ENCODE peak calls at places on chromosomes 4 and X, in five cellular contexts. One of them, this sample, is unnamed.

GRCh38 chr4:2817701-2818350 is 24.9 kb downstream of the SH3BP2 start:
- DNase-seq in tibial artery: no peak
- DNase-seq in endothelial cell of umbilical vein: peak
- DNase-seq in SJCRH30: no peak
- DNase-seq in substantia nigra: no peak
- DNase-seq in this sample: no peak

GRCh38 chr4:56372774-56373173 is 14.5 kb downstream of the AASDH start:
- DNase-seq in substantia nigra: no peak
- DNase-seq in SJCRH30: no peak
- DNase-seq in endothelial cell of umbilical vein: no peak
- DNase-seq in tibial artery: no peak
- DNase-seq in this sample: peak

GRCh38 chr4:169243808-169244207 is 26.9 kb downstream of the SH3RF1 start:
- DNase-seq in substantia nigra: no peak
- DNase-seq in endothelial cell of umbilical vein: peak
- DNase-seq in tibial artery: no peak
- DNase-seq in SJCRH30: no peak
- DNase-seq in this sample: peak

GRCh38 chrX:44775726-44776125 is 68.1 kb upstream of the DUSP21 start:
- DNase-seq in endothelial cell of umbilical vein: no peak
- DNase-seq in SJCRH30: no peak
- DNase-seq in tibial artery: no peak
- DNase-seq in substantia nigra: no peak
- DNase-seq in this sample: no peak

GRCh38 chrX:88886908-88887307 is 139.9 kb downstream of the CPXCR1 start:
- DNase-seq in endothelial cell of umbilical vein: no peak
- DNase-seq in tibial artery: no peak
- DNase-seq in SJCRH30: no peak
- DNase-seq in substantia nigra: no peak
- DNase-seq in this sample: no peak

GRCh38 chr4:182240161-182241130 is 2.8 kb upstream of the TENM3 start:
- DNase-seq in endothelial cell of umbilical vein: no peak
- DNase-seq in tibial artery: no peak
- DNase-seq in SJCRH30: peak
- DNase-seq in substantia nigra: no peak
- DNase-seq in this sample: peak

GRCh38 chrX:10254746-10255145 is 98.0 kb downstream of the CLCN4 start:
- DNase-seq in tibial artery: no peak
- DNase-seq in SJCRH30: no peak
- DNase-seq in endothelial cell of umbilical vein: peak
- DNase-seq in substantia nigra: no peak
- DNase-seq in this sample: no peak

GRCh38 chr4:31370866-31371465 is 650.8 kb downstream of the PCDH7 start:
- DNase-seq in substantia nigra: no peak
- DNase-seq in SJCRH30: peak
- DNase-seq in endothelial cell of umbilical vein: peak
- DNase-seq in tibial artery: no peak
- DNase-seq in this sample: peak

GRCh38 chrX:136219893-136220292 is 31.3 kb downstream of the MAP7D3 start:
- DNase-seq in tibial artery: no peak
- DNase-seq in endothelial cell of umbilical vein: no peak
- DNase-seq in SJCRH30: no peak
- DNase-seq in substantia nigra: no peak
- DNase-seq in this sample: no peak

GRCh38 chrX:39528161-39528560 is 569.6 kb downstream of the BCOR start:
- DNase-seq in endothelial cell of umbilical vein: no peak
- DNase-seq in SJCRH30: no peak
- DNase-seq in tibial artery: no peak
- DNase-seq in substantia nigra: no peak
- DNase-seq in this sample: no peak

GRCh38 chr4:153804742-153805141 is 15.9 kb upstream of the SFRP2 start:
- DNase-seq in substantia nigra: no peak
- DNase-seq in SJCRH30: no peak
- DNase-seq in tibial artery: no peak
- DNase-seq in endothelial cell of umbilical vein: no peak
- DNase-seq in this sample: no peak

GRCh38 chr4:128868758-128869157 is 59.3 kb downstream of the JADE1 start:
- DNase-seq in substantia nigra: no peak
- DNase-seq in SJCRH30: no peak
- DNase-seq in endothelial cell of umbilical vein: no peak
- DNase-seq in tibial artery: no peak
- DNase-seq in this sample: no peak

GRCh38 chr4:168683595-168683994 is 186.7 kb downstream of the PALLD start:
- DNase-seq in substantia nigra: no peak
- DNase-seq in tibial artery: no peak
- DNase-seq in endothelial cell of umbilical vein: no peak
- DNase-seq in SJCRH30: no peak
- DNase-seq in this sample: no peak

GRCh38 chr4:106368678-106369077 is at the start of gene GIMD1:
- DNase-seq in endothelial cell of umbilical vein: no peak
- DNase-seq in SJCRH30: no peak
- DNase-seq in tibial artery: no peak
- DNase-seq in substantia nigra: no peak
- DNase-seq in this sample: no peak

GRCh38 chr4:168308912-168309311 is 9.6 kb downstream of the DDX60 start:
- DNase-seq in SJCRH30: no peak
- DNase-seq in tibial artery: no peak
- DNase-seq in endothelial cell of umbilical vein: no peak
- DNase-seq in substantia nigra: no peak
- DNase-seq in this sample: no peak

GRCh38 chr4:36317731-36318130 is 36.3 kb downstream of the DTHD1 start:
- DNase-seq in endothelial cell of umbilical vein: no peak
- DNase-seq in tibial artery: no peak
- DNase-seq in substantia nigra: no peak
- DNase-seq in SJCRH30: no peak
- DNase-seq in this sample: no peak

GRCh38 chr4:55468724-55469123 is 73.0 kb downstream of the TMEM165 start:
- DNase-seq in substantia nigra: no peak
- DNase-seq in SJCRH30: peak
- DNase-seq in tibial artery: no peak
- DNase-seq in endothelial cell of umbilical vein: peak
- DNase-seq in this sample: peak

GRCh38 chrX:71619193-71619592 is 882 bp upstream of the CXCR3 start:
- DNase-seq in SJCRH30: no peak
- DNase-seq in endothelial cell of umbilical vein: no peak
- DNase-seq in substantia nigra: no peak
- DNase-seq in tibial artery: no peak
- DNase-seq in this sample: no peak

GRCh38 chrX:149487292-149487691 is 17.8 kb downstream of the IDS start:
- DNase-seq in substantia nigra: no peak
- DNase-seq in SJCRH30: no peak
- DNase-seq in tibial artery: no peak
- DNase-seq in endothelial cell of umbilical vein: no peak
- DNase-seq in this sample: no peak

GRCh38 chrX:94751611-94752010 is 1077.6 kb downstream of the FAM133A start:
- DNase-seq in substantia nigra: no peak
- DNase-seq in endothelial cell of umbilical vein: no peak
- DNase-seq in tibial artery: no peak
- DNase-seq in SJCRH30: no peak
- DNase-seq in this sample: no peak

GRCh38 chr4:120948382-120948781 is 25.9 kb upstream of the PRDM5 start:
- DNase-seq in substantia nigra: no peak
- DNase-seq in tibial artery: no peak
- DNase-seq in endothelial cell of umbilical vein: no peak
- DNase-seq in SJCRH30: no peak
- DNase-seq in this sample: no peak

GRCh38 chr4:1571986-1572385 is 112.1 kb downstream of the FAM53A start:
- DNase-seq in endothelial cell of umbilical vein: no peak
- DNase-seq in substantia nigra: no peak
- DNase-seq in SJCRH30: no peak
- DNase-seq in tibial artery: no peak
- DNase-seq in this sample: no peak
- H3K27ac ChIP-seq in endothelial cell of umbilical vein: no peak
- H3K27ac ChIP-seq in substantia nigra: no peak
- H3K27ac ChIP-seq in SJCRH30: no peak
- H3K27ac ChIP-seq in tibial artery: no peak
- H3K27ac ChIP-seq in this sample: no peak

GRCh38 chrX:46770006-46770816 is 11.3 kb upstream of the SLC9A7 start:
- DNase-seq in substantia nigra: no peak
- DNase-seq in tibial artery: no peak
- DNase-seq in endothelial cell of umbilical vein: peak
- DNase-seq in SJCRH30: no peak
- DNase-seq in this sample: peak
- H3K27ac ChIP-seq in substantia nigra: no peak
- H3K27ac ChIP-seq in tibial artery: no peak
- H3K27ac ChIP-seq in endothelial cell of umbilical vein: peak
- H3K27ac ChIP-seq in SJCRH30: no peak
- H3K27ac ChIP-seq in this sample: peak

DNA sequence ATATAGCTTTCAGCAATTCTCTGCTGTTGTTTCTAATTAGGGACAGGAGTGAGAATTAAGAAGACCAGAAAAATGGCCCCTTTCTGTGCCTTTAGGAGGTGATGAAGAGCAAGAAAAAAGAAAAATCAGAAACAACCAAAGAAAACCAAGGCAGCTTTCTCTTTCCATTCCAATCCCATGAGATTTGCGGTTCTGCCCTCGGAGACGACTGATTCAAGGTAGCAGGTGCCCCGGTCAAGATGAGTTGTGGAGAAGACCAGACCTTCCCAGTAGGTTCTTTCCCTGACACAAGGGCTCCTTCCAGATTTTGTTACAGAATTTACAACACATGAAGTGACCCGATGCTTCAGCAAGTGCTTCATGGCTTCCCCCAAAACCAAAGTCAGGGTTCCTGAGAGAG is 21.9 kb downstream of the TLR10 start:
- DNase-seq in endothelial cell of umbilical vein: no peak
- DNase-seq in substantia nigra: no peak
- DNase-seq in tibial artery: no peak
- DNase-seq in SJCRH30: no peak
- DNase-seq in this sample: no peak
- H3K27ac ChIP-seq in endothelial cell of umbilical vein: no peak
- H3K27ac ChIP-seq in substantia nigra: no peak
- H3K27ac ChIP-seq in tibial artery: no peak
- H3K27ac ChIP-seq in SJCRH30: no peak
- H3K27ac ChIP-seq in this sample: no peak

GRCh38 chr4:76305033-76305687 is 1.4 kb upstream of the STBD1 start:
- DNase-seq in SJCRH30: no peak
- DNase-seq in substantia nigra: no peak
- DNase-seq in tibial artery: no peak
- DNase-seq in endothelial cell of umbilical vein: no peak
- DNase-seq in this sample: no peak

GRCh38 chr4:76305971-76306881 is at the start of gene STBD1:
- DNase-seq in substantia nigra: peak
- DNase-seq in SJCRH30: peak
- DNase-seq in endothelial cell of umbilical vein: peak
- DNase-seq in tibial artery: peak
- DNase-seq in this sample: peak

GRCh38 chr4:76308548-76308947 is 2.0 kb downstream of the STBD1 start:
- DNase-seq in endothelial cell of umbilical vein: no peak
- DNase-seq in tibial artery: no peak
- DNase-seq in substantia nigra: no peak
- DNase-seq in SJCRH30: peak
- DNase-seq in this sample: no peak

GRCh38 chr4:76307670-76308014 is 1.1 kb downstream of the STBD1 start:
- DNase-seq in SJCRH30: peak
- DNase-seq in substantia nigra: no peak
- DNase-seq in tibial artery: no peak
- DNase-seq in endothelial cell of umbilical vein: no peak
- DNase-seq in this sample: no peak

DNA sequence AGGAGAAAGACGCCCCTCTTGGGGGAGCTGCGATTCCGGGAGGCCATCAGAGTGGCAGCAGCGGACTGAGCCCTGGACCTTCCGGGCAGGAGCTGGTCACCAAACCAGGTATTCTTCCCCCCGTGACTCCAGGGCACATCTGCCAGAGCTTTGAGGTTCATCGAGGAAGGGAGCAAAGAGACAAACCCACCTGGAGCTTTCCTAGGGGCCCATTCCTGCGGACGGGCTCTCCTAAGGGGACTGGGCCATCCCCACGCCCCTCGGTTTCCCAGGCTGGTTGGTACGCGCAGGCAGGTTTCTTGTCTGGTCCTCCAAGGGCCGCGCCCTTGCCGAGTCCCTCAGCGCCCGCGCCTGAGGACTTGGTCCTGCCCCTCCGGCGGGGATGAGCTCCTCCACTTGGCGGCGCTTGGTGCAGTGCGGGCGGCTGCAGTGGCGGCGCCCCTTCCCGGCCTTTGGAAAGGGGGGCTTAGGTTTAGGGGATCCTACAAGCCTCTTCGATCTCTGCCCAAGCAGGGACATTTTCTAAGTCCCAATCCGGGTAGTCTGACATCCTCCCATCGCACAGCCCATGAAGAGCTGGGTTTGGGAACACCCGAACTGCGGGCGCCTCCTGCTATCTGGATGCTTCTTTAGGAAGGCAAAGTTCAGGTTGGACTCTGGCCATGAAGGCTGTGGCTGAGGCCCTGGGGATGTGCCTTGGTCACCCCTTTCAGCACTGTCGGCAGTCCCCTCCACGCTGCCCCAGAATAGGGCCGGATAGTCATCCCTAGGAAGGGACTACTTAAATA is 543 bp downstream of the STBD1 start:
- DNase-seq in SJCRH30: peak
- DNase-seq in substantia nigra: no peak
- DNase-seq in endothelial cell of umbilical vein: peak
- DNase-seq in tibial artery: peak
- DNase-seq in this sample: peak
- H3K27ac ChIP-seq in SJCRH30: peak
- H3K27ac ChIP-seq in substantia nigra: no peak
- H3K27ac ChIP-seq in endothelial cell of umbilical vein: no peak
- H3K27ac ChIP-seq in tibial artery: peak
- H3K27ac ChIP-seq in this sample: no peak

GRCh38 chr4:86279247-86279960 is 80.4 kb downstream of the MAPK10 start:
- DNase-seq in tibial artery: no peak
- DNase-seq in endothelial cell of umbilical vein: no peak
- DNase-seq in SJCRH30: no peak
- DNase-seq in substantia nigra: no peak
- DNase-seq in this sample: no peak
- H3K27ac ChIP-seq in tibial artery: no peak
- H3K27ac ChIP-seq in endothelial cell of umbilical vein: no peak
- H3K27ac ChIP-seq in SJCRH30: no peak
- H3K27ac ChIP-seq in substantia nigra: no peak
- H3K27ac ChIP-seq in this sample: no peak

DNA sequence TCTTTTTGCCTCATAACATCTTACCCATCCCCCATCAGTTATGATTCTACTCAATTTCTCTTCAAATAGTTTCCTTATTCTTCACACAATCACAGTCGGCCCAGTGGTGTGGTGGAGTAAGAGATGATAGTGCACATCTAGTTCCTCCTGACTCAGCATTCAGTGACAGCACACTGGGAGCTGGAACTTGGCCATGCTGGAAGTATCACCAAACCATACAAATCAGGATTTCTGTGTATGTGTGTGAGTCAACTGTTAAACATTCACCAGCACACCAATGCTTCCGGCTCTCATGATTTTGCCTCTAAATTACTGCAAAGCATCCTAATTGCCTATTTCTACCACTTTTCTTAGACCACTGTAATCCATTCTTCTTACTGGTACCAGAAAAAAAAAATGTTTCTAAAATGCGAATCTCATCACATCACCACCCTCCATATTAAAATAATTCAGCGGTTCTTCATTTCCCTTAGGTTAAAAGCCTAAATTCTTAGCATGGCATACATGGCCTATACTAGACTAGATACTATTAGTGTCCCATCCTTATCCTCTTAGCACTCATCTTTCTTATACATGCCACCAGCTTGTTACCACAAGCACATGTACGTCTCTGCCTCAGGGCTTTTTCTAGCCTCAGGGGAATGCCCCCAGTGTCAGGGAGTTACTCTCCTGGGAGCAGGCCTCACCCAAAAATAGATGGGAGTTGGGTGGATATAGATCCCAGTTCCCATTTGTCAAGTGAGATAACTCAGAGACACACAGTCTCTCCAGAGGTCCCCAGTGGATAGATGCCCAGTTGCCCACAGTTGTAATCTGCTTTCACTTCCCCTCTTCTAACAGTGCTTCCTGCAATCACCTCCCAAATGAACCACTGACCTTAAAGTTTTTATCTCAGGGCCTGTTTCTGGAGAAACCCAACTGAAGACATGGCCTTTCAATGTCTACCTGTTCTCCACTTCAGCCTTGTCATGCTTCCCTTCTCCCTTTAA is 49.2 kb upstream of the DDX53 start:
- DNase-seq in substantia nigra: no peak
- DNase-seq in endothelial cell of umbilical vein: peak
- DNase-seq in SJCRH30: peak
- DNase-seq in tibial artery: no peak
- DNase-seq in this sample: peak
- H3K27ac ChIP-seq in substantia nigra: no peak
- H3K27ac ChIP-seq in endothelial cell of umbilical vein: peak
- H3K27ac ChIP-seq in SJCRH30: peak
- H3K27ac ChIP-seq in tibial artery: no peak
- H3K27ac ChIP-seq in this sample: no peak